ENCODE peak calls at places on chromosomes 2 and 18, in eight cellular contexts. C, R, L, M, U, B, G and Q are unnamed samples.

GRCh38 chr18:59986139-59986538 is 86.3 kb downstream of the PMAIP1 start:
- DNase-seq in U (no peak), M (no peak), L (no peak), R (no peak), C (no peak), G (no peak), B (no peak), Q (no peak)

GRCh38 chr2:55885129-55885943 is 38.2 kb downstream of the EFEMP1 start:
- DNase-seq in G (no peak), B (no peak), U (no peak), M (peak; percentile 34), C (no peak), L (no peak), R (peak; percentile 38), Q (peak; percentile 58)

GRCh38 chr2:146634256-146635068 is 1210.4 kb upstream of the ACVR2A start:
- DNase-seq in L (no peak), U (no peak), M (no peak), R (peak; percentile 11), B (no peak), G (no peak), C (no peak), Q (no peak)

GRCh38 chr2:85189606-85190270 is 56.5 kb downstream of the TCF7L1 start:
- DNase-seq in M (no peak), U (peak; percentile 97), G (no peak), R (peak; percentile 65), B (no peak), C (no peak), L (no peak), Q (no peak)

GRCh38 chr2:177207101-177207500 is 5.5 kb upstream of the HNRNPA3 start:
- DNase-seq in R (no peak), L (no peak), U (no peak), C (no peak), M (no peak), B (no peak), G (no peak), Q (no peak)

GRCh38 chr2:216012830-216013079 is 596 bp downstream of the MREG start:
- DNase-seq in M (no peak), R (no peak), L (no peak), B (no peak), C (no peak), U (no peak), G (no peak), Q (no peak)

GRCh38 chr18:49666045-49666444 is 104.2 kb downstream of the LIPG start:
- DNase-seq in R (no peak), M (no peak), U (no peak), C (no peak), G (no peak), B (no peak), L (no peak), Q (no peak)

GRCh38 chr2:96536445-96537065 is at the start of gene ARID5A:
- DNase-seq in R (peak; percentile 96), G (peak; percentile 97), B (peak; percentile 94), C (peak; percentile 97), U (peak; percentile 98), M (peak; percentile 96), L (peak; percentile 95), Q (peak; percentile 93)

GRCh38 chr18:50286391-50287027 is 983 bp downstream of the CXXC1 start:
- DNase-seq in B (no peak), C (no peak), M (no peak), G (peak; percentile 58), L (no peak), R (no peak), U (peak; percentile 58), Q (peak; percentile 38)

GRCh38 chr18:63518178-63519012 is 23.8 kb upstream of the SERPINB12 start:
- DNase-seq in C (no peak), L (peak; percentile 52), M (peak; percentile 65), U (peak; percentile 92), G (peak; percentile 46), R (peak; percentile 90), B (no peak), Q (peak; percentile 54)

GRCh38 chr2:181163139-181163538 is 182.7 kb downstream of the UBE2E3 start:
- DNase-seq in U (no peak), B (no peak), L (no peak), G (no peak), R (no peak), M (no peak), C (no peak), Q (no peak)
- H3K4me1 ChIP-seq in U (no peaks in the 10 kb centered on the region), B (peaks cover 4% of the 10 kb centered on the region), L (no peaks in the 10 kb centered on the region), G (no peaks in the 10 kb centered on the region), R (no peaks in the 10 kb centered on the region), M (no peaks in the 10 kb centered on the region), C (no peaks in the 10 kb centered on the region), Q (no peaks in the 10 kb centered on the region)

GRCh38 chr2:68946117-68946516 is 6.6 kb downstream of the GKN2 start:
- DNase-seq in B (no peak), U (no peak), R (no peak), G (no peak), C (no peak), L (peak; percentile 67), M (no peak), Q (no peak)

GRCh38 chr2:68942827-68943226 is 9.9 kb downstream of the GKN2 start:
- DNase-seq in M (no peak), U (no peak), R (no peak), G (no peak), C (no peak), B (no peak), L (no peak), Q (no peak)

GRCh38 chr2:68939962-68940361 is 12.7 kb downstream of the GKN2 start:
- DNase-seq in G (no peak), U (no peak), L (no peak), C (no peak), B (no peak), M (no peak), R (no peak), Q (no peak)

GRCh38 chr2:68940369-68940768 is 12.3 kb downstream of the GKN2 start:
- DNase-seq in R (no peak), G (no peak), B (no peak), U (no peak), L (no peak), M (no peak), C (no peak), Q (no peak)

DNA sequence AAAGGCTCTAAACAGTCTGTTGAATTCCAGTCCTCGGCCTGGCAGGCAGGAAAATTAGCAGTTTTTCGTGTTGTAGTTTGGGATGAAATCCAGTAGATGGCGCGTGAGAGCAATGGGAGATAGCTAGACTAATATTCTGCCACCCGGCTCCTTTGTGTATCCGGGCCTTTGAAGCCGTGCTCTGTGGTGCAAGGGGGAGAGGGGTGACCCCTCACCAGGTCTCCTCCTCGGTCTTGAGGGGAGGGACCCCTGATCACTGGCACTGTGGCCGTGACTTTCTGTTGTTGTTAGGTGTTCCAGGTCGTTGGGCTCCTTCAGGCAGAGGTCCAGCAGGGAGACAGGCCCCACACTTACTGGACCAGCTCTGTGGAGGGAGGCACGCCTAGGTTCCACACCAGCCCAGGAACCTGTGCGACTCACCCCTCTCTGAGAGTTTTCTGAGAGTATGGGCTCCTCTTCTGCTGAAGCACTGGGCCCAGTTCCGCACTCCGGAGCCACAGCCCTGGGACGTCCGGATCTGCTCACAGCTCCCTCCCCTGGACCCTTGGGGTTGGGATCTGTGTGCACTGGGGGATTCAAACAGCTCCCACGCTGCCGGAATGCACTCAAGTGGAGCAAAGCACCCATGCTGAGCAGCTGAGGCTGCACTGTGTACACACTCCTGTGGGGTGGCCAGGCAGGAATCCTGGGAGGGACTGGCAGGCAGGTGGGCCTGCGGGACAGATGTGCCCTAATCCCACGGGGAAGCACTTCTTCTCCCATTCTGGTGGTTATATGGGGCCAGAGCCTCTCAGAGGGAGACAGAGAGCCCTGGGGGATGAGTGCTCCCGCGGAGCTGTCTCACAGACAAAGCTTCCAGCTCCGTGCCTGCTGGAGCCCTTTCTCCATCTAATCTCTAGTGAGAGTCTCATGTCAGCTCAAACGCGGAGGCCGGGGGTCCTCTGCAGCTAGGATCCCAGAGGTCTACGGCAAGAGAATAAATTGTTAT is 8.8 kb downstream of the GKN2 start:
- DNase-seq in L (peak; percentile 67), C (peak; percentile 50), B (no peak), U (peak; percentile 81), R (peak; percentile 76), M (peak; percentile 58), G (peak; percentile 37), Q (peak; percentile 66)
- H3K4me3 ChIP-seq in L (no peak overlapping the region), C (no peak overlapping the region), B (no peak overlapping the region), U (peak overlapping the region; percentile 21), R (no peak overlapping the region), M (no peak overlapping the region), G (no peak overlapping the region), Q (no peak overlapping the region)

GRCh38 chr2:119696494-119697030 is 17.6 kb downstream of the TMEM177 start:
- DNase-seq in C (no peak), L (no peak), G (no peak), R (no peak), M (no peak), U (no peak), B (no peak), Q (no peak)

GRCh38 chr2:119700866-119701265 is 21.9 kb downstream of the TMEM177 start:
- DNase-seq in G (no peak), B (no peak), L (no peak), U (peak; percentile 37), R (no peak), C (no peak), M (no peak), Q (peak; percentile 30)

GRCh38 chr2:119701352-119701751 is 22.4 kb downstream of the TMEM177 start:
- DNase-seq in R (no peak), M (no peak), U (no peak), G (no peak), L (no peak), C (no peak), B (no peak), Q (no peak)

GRCh38 chr2:119697290-119698013 is 18.5 kb downstream of the TMEM177 start:
- DNase-seq in B (no peak), C (no peak), M (no peak), U (no peak), G (no peak), R (no peak), L (no peak), Q (no peak)

DNA sequence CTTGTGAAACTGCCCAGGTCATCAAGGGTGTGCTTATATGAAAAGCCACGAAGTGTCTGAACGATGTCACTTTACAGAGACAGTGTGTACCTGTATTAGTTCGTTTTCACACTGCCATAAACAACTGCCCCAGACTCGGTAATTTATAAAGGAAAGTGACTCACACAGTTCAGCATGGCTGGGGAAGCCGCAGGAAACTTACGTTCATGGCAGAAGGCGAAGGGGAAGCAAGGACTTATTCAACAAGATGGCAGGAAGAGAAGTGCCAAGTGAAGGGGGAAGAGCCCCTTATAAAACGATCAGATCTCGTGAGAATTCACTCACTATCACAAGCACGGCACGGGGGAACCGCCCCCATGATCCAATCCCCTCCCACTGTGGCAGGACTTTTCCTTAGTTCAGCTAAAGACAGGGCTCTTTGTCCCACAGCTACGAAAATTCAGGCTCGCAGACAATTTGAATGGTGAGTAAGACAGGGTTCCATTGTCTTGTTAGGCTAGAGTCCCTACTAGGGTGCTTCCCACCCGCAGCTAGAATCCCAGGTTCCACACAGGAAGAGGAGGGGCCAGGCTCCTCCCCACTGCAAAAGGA is 20.1 kb downstream of the TMEM177 start:
- DNase-seq in G (no peak), U (no peak), C (no peak), B (no peak), R (no peak), L (no peak), M (no peak), Q (no peak)
- H3K4me1 ChIP-seq in G (no peaks in the 10 kb centered on the region), U (peaks cover 41% of the 10 kb centered on the region), C (peaks cover 16% of the 10 kb centered on the region), B (peaks cover 9% of the 10 kb centered on the region), R (peaks cover 22% of the 10 kb centered on the region), L (peaks cover 23% of the 10 kb centered on the region), M (peaks cover 10% of the 10 kb centered on the region), Q (peaks cover 19% of the 10 kb centered on the region)

DNA sequence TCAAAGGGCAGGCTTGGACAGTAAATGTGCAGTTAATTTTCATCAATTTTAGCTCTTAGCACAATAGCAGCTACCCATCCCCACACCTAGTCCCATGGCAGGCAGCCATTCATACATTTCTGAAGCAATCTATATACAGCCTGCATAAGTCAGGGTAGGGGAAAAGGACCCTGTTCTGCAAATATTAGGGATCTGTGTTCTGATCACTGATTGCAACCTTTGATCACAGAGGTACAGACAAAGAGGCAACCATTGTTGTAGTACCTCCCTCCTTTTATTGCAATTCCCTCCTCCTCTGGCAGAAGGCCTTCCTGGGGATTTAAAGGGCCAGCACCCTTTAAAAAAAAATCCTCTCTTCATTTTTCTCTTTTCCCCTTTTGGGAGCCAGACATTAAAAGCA is 58.3 kb downstream of the KANSL1L start:
- DNase-seq in M (no peak), R (no peak), B (no peak), G (no peak), C (no peak), U (no peak), L (no peak), Q (no peak)
- H3K4me3 ChIP-seq in M (no peak overlapping the region), R (no peak overlapping the region), B (no peak overlapping the region), G (no peak overlapping the region), C (no peak overlapping the region), U (no peak overlapping the region), L (no peak overlapping the region), Q (no peak overlapping the region)